ENCODE peak calls at places on chromosomes 5 and 9, in eight cellular contexts. O is fibroblast of lung; G is CD4-positive, alpha-beta T cell; J is body of pancreas; U is heart left ventricle; D is CD8-positive, alpha-beta T cell; W is H9; L is upper lobe of right lung. M is an unnamed sample. For H3K9me3, the result is how much of the 10 kb centered on the place peaks cover.

GRCh38 chr9:123687246-123687721 is 242.6 kb downstream of the DENND1A start:
- DNase-seq in O (no peak), G (no peak), J (no peak), W (no peak), D (no peak), U (no peak), L (no peak), M (no peak)

GRCh38 chr5:170809551-170809950 is 26.0 kb downstream of the GABRP start:
- DNase-seq in U (no peak), W (peak), O (peak), J (peak), L (no peak), D (no peak), G (no peak), M (no peak)

GRCh38 chr5:39517800-39518199 is 93.0 kb upstream of the DAB2 start:
- DNase-seq in U (no peak), O (peak), L (no peak), W (no peak), G (no peak), D (no peak), J (no peak), M (no peak)

GRCh38 chr9:105415344-105415980 is 32.4 kb upstream of the FSD1L start:
- DNase-seq in L (no peak), W (peak), J (peak), U (no peak), D (peak), O (peak), G (peak), M (no peak)

GRCh38 chr5:114427204-114427603 is 65.3 kb downstream of the KCNN2 start:
- DNase-seq in J (no peak), G (no peak), O (no peak), L (no peak), W (no peak), U (no peak), D (no peak), M (no peak)

GRCh38 chr5:173326501-173326960 is 1.7 kb downstream of the STC2 start:
- DNase-seq in O (peak), D (no peak), U (no peak), J (no peak), L (no peak), G (no peak), W (no peak), M (no peak)

GRCh38 chr9:128033609-128034008 is 33.5 kb downstream of the NAIF1 start:
- DNase-seq in O (no peak), L (no peak), D (no peak), W (no peak), U (no peak), G (no peak), J (no peak), M (no peak)

GRCh38 chr5:914174-914573 is 21.5 kb downstream of the TRIP13 start:
- DNase-seq in L (no peak), U (no peak), W (no peak), G (no peak), D (no peak), J (no peak), O (no peak), M (no peak)

GRCh38 chr9:6305954-6306563 is 22.1 kb upstream of the TPD52L3 start:
- DNase-seq in O (peak), W (no peak), L (no peak), U (no peak), D (no peak), J (no peak), G (no peak), M (no peak)

GRCh38 chr5:74243634-74244033 is 396.9 kb downstream of the ENC1 start:
- DNase-seq in D (no peak), W (no peak), G (no peak), J (no peak), U (no peak), L (no peak), O (peak), M (no peak)

GRCh38 chr5:118857700-118858099 is 130.6 kb downstream of the DTWD2 start:
- DNase-seq in U (no peak), J (peak), W (no peak), O (peak), G (no peak), D (no peak), L (no peak), M (no peak)

GRCh38 chr5:38845555-38846378 is at the start of gene OSMR:
- DNase-seq in D (no peak), J (peak), L (peak), W (peak), U (peak), G (no peak), O (peak), M (peak)

GRCh38 chr5:124179788-124180187 is 566.7 kb downstream of the ZNF608 start:
- DNase-seq in W (no peak), U (no peak), G (no peak), O (peak), L (no peak), J (no peak), D (no peak), M (no peak)

GRCh38 chr9:104836767-104837166 is 72.8 kb downstream of the NIPSNAP3B start:
- DNase-seq in L (no peak), O (no peak), W (no peak), G (no peak), J (peak), U (no peak), D (no peak), M (no peak)

GRCh38 chr5:111997308-111998159 is 240.5 kb upstream of the NREP start:
- DNase-seq in U (no peak), O (peak), W (no peak), L (no peak), J (peak), G (no peak), D (no peak), M (no peak)

GRCh38 chr5:77224672-77225355 is 14.3 kb downstream of the PDE8B start:
- DNase-seq in O (peak), U (no peak), D (no peak), W (no peak), J (no peak), G (no peak), L (no peak), M (no peak)

GRCh38 chr5:109865636-109866035 is 175.9 kb downstream of the MAN2A1 start:
- DNase-seq in J (peak), U (no peak), D (no peak), W (no peak), G (peak), L (no peak), O (peak), M (no peak)

GRCh38 chr5:113330533-113331200 is 104.1 kb downstream of the TSSK1B start:
- DNase-seq in J (peak), G (no peak), L (no peak), W (no peak), D (no peak), U (no peak), O (peak), M (peak)

GRCh38 chr5:137516961-137517360 is 17.8 kb upstream of the SPOCK1 start:
- DNase-seq in J (no peak), U (no peak), G (no peak), O (no peak), W (no peak), L (no peak), D (no peak), M (no peak)

GRCh38 chr9:136915632-136916329 is 28.8 kb downstream of the FBXW5 start:
- DNase-seq in W (no peak), G (no peak), D (no peak), U (no peak), O (no peak), L (no peak), J (no peak), M (no peak)

GRCh38 chr5:79842006-79842881 is 148.8 kb downstream of the MTX3 start:
- DNase-seq in J (no peak), L (no peak), U (no peak), D (no peak), G (no peak), O (no peak), W (no peak), M (peak)

GRCh38 chr5:135030691-135031145 is 3.3 kb downstream of the PITX1 start:
- DNase-seq in U (peak), G (no peak), L (no peak), J (no peak), W (peak), D (no peak), O (no peak), M (no peak)

GRCh38 chr5:135031813-135032612 is 2.0 kb downstream of the PITX1 start:
- DNase-seq in G (no peak), U (peak), D (no peak), L (no peak), W (no peak), J (no peak), O (no peak), M (no peak)

GRCh38 chr5:135032613-135033025 is 1.4 kb downstream of the PITX1 start:
- DNase-seq in W (no peak), D (no peak), L (no peak), O (no peak), G (no peak), U (no peak), J (no peak), M (no peak)

GRCh38 chr5:135030123-135030517 is 3.9 kb downstream of the PITX1 start:
- DNase-seq in U (peak), W (no peak), G (no peak), D (no peak), O (no peak), J (no peak), L (no peak), M (no peak)

DNA sequence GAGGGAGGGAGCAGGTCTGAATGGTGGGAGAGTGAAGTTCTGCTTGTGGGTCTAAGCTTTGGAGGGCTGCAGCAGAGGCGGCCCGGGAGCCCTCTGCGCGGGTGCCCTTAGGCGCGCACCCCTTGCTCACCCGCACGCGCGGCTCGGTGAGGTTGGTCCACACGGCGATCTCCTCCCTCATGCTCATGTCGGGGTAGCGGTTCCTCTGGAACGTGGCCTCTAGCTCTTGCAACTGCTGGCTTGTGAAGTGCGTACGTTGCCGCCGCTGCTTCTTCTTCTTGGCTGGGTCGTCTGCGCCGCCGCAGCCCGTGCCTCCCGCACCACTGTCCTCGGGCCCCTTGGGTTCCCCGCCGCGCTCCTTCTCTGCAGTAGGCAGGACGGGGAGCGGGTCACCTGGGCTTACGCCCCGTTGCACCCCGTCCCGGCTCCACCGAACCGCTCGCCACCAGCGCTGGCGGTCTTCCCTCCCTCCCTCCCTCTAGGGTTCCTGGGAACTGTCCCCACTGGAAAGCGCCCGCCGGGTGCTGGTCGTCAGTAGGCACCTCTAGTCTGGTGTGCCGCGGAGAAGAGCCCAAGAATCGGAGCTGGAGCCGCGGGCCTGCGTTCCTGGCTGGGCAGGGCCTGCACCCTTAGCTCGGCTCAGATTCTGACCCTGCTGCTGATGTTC is 2.7 kb downstream of the PITX1 start:
- DNase-seq in G (no peak), U (peak), L (no peak), D (no peak), J (no peak), W (peak), O (no peak), M (no peak)
- H3K27ac ChIP-seq in G (no peak), U (no peak), L (no peak), D (no peak), J (no peak), W (no peak), O (no peak), M (no peak)

DNA sequence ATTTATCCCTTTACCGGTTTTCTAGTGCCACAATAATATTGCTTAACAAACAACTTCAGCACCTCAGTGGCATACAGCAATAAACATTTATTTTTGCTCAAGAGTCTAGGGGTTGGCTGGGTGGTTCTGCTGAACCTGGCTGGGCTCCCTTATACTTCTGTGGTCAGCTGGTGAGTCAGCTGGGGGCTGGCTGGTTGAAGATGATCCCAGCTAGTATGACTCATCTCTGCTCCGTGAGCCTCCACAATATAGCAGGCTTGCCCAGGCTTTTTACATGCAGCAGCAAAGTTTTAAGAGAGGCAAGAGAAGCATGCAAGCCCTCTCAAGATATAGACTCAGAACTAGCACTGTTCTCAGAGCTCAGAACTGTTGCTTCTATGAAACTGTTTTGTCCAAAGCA is 523.5 kb upstream of the CLINT1 start:
- DNase-seq in U (peak), W (peak), O (peak), L (peak), J (peak), D (no peak), G (no peak), M (no peak)
- H3K9me3 ChIP-seq in U (under half), W (under half), O (under half), L (under half), J (under half), D (under half), G (under half), M (under half)

DNA sequence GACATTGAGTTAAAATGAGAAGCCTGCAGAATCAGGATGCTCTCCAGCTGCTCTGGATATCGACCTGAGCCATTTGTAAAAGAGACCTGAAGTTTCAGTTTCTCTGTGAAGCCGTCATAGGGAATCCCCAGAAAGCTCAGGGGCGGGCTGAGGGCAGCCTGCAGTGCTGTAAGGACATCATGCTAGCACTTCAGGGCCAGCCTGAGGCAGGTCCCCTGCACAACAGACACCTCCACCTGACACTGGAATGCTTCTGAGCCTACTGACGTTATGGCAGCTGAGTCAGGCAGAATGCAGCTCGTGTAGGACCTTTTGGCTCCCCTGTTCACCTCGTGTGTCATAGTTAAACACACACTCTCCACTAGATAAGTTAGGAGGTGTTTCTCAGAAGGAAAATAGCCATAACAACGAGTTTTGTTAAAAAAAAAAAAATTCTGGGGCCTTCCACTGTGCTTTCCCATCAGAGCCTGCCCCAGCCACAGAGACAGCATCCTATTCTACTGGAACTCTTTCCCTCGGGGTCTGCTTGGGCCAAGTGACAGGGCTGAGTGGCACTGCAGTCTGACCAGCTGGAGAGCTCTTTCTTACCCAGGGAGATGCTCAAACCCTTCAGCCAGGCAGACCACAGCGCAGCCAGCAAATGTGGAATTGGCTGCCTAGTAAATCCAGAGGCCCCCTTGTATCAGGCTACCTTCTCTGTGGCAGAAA is 354.9 kb downstream of the DIRAS2 start:
- DNase-seq in U (no peak), W (no peak), O (no peak), D (no peak), J (no peak), L (no peak), G (no peak), M (no peak)
- H3K27ac ChIP-seq in U (no peak), W (no peak), O (no peak), D (no peak), J (no peak), L (no peak), G (no peak), M (no peak)

GRCh38 chr9:92986175-92987110 is 39.1 kb downstream of the FGD3 start:
- DNase-seq in J (peak), L (peak), O (no peak), D (peak), U (no peak), W (no peak), G (peak), M (no peak)

GRCh38 chr9:92989561-92989960 is 42.2 kb downstream of the FGD3 start:
- DNase-seq in U (no peak), G (no peak), W (peak), D (no peak), O (no peak), J (no peak), L (no peak), M (no peak)

GRCh38 chr9:92990461-92990860 is 43.1 kb downstream of the FGD3 start:
- DNase-seq in O (no peak), J (no peak), U (no peak), W (no peak), G (no peak), D (no peak), L (no peak), M (no peak)

GRCh38 chr9:92984976-92985375 is 37.7 kb downstream of the FGD3 start:
- DNase-seq in J (no peak), W (no peak), U (no peak), O (no peak), D (no peak), G (no peak), L (peak), M (no peak)

DNA sequence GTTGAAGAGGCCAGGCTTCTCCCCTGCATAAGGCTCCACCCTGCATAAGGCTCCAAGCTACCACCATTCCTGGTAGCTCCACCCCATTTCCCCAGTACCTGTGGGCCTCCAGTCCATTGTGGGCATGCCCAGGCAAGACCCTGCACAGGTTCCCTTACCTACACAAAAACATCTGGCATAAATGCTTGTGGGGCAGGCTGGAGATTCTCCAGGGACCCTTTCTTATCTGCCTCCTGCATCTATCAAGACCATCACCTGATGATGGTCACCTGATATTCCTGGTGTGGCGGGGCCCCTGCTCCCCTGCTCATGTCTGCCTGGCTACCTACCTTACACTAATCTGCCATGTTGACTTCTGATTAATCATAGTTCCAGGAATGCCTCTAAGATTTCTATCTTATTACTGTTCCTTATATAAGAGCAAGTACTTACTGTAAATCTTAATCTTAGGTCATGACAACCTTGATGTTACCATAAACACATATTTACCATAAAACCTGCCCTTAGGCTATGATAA is 41.0 kb downstream of the FGD3 start:
- DNase-seq in U (no peak), G (no peak), D (no peak), O (no peak), L (peak), J (no peak), W (peak), M (no peak)
- H3K9me3 ChIP-seq in U (under half), G (under half), D (under half), O (under half), L (under half), J (under half), W (under half), M (under half)

DNA sequence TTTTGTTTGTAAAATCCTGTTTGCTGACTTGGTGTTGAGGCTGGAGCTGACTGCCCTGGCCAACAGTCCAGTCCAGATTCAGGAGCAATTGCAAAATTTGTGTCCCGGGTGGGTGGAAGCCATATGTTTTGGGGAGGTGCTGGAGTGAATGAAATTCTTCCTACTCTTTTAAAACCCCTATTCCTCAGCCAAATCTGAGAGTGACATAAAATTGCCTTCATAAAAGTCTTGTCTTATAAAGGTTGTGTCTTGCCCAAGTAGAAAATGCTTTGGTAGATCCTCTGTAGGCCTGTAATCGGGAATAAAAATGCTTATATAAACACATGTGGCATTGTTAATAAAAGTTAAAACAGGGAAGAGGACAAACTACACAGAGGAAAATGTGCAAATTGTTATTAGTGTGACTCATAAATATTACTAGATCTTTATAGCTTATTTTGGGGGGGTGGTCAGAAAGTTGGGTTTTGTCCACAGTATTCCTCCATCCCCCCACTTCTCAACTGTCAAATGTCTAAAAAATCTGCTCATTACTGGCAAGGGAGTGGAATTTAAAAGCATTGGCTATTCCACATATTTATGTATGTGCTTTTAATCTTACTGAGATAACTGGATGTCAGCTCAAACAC is 45.6 kb downstream of the NNT start:
- DNase-seq in L (no peak), U (no peak), W (no peak), J (no peak), O (no peak), D (no peak), G (no peak), M (no peak)
- H3K27ac ChIP-seq in L (no peak), U (no peak), W (no peak), J (no peak), O (peak), D (no peak), G (no peak), M (no peak)

GRCh38 chr5:141359790-141360426 is at the start of gene PCDHGB2:
- DNase-seq in D (no peak), O (peak), W (peak), J (no peak), L (no peak), U (no peak), G (no peak), M (no peak)
- H3K9me3 ChIP-seq in D (under half), O (under half), W (under half), J (under half), L (under half), U (under half), G (under half), M (under half)

DNA sequence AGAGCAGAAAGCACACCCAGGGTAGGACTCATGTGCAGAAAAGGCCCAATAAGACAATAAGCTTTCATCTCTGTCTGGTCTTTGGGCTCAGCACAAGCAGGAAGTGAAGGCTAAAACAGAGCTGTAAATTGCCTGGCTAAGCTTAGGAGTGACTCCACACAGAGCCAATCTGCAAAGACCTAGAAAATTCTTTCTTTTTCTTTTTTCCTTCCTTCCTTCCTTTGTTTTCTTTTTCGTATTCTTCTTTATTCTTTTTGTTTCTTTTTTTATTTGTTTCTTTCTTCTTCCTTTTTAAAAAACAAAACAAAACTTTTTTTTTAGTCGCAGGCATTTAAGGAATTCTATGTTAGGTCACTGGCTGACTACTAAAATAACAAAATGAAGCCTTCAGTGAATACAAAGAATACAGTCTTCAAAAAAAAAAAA is 12.2 kb downstream of the SLC35A4 start:
- DNase-seq in J (no peak), G (no peak), U (no peak), L (no peak), D (no peak), O (no peak), W (no peak), M (no peak)
- H3K27ac ChIP-seq in J (no peak), G (no peak), U (no peak), L (peak), D (no peak), O (no peak), W (no peak), M (peak)